ENCODE peak calls at places on chromosome 14, in nine cellular contexts. One of them, this sample, is unnamed.
A peak's percentile ranks its signal among the peaks of the same experiment; 100 is the strongest.

GRCh38 chr14:56760164-56760914 is 49.9 kb downstream of the OTX2 start:
- DNase-seq in H9: no peak
- DNase-seq in hepatocyte: no peak
- DNase-seq in HCT116: no peak
- DNase-seq in fibroblast of lung: no peak
- DNase-seq in MM.1S: no peak
- DNase-seq in GM23338: no peak
- DNase-seq in Karpas-422: no peak
- DNase-seq in astrocyte: no peak
- DNase-seq in this sample: no peak

GRCh38 chr14:102827716-102828115 is 50.5 kb downstream of the TRAF3 start:
- DNase-seq in H9: no peak
- DNase-seq in hepatocyte: no peak
- DNase-seq in HCT116: no peak
- DNase-seq in fibroblast of lung: peak; percentile 51
- DNase-seq in MM.1S: no peak
- DNase-seq in GM23338: no peak
- DNase-seq in Karpas-422: no peak
- DNase-seq in astrocyte: peak; percentile 55
- DNase-seq in this sample: no peak

GRCh38 chr14:81132492-81132891 is 88.3 kb downstream of the GTF2A1 start:
- DNase-seq in H9: no peak
- DNase-seq in hepatocyte: no peak
- DNase-seq in HCT116: no peak
- DNase-seq in fibroblast of lung: no peak
- DNase-seq in MM.1S: no peak
- DNase-seq in GM23338: no peak
- DNase-seq in Karpas-422: no peak
- DNase-seq in astrocyte: no peak
- DNase-seq in this sample: no peak

GRCh38 chr14:89533761-89534160 is 116.7 kb upstream of the FOXN3 start:
- DNase-seq in H9: no peak
- DNase-seq in hepatocyte: no peak
- DNase-seq in HCT116: no peak
- DNase-seq in fibroblast of lung: no peak
- DNase-seq in MM.1S: no peak
- DNase-seq in GM23338: no peak
- DNase-seq in Karpas-422: no peak
- DNase-seq in astrocyte: no peak
- DNase-seq in this sample: no peak

GRCh38 chr14:74425525-74426201 is 347 bp downstream of the SYNDIG1L start:
- DNase-seq in H9: peak; percentile 75
- DNase-seq in hepatocyte: peak; percentile 73
- DNase-seq in HCT116: no peak
- DNase-seq in fibroblast of lung: no peak
- DNase-seq in MM.1S: peak; percentile 26
- DNase-seq in GM23338: peak; percentile 80
- DNase-seq in Karpas-422: no peak
- DNase-seq in astrocyte: no peak
- DNase-seq in this sample: peak; percentile 8

GRCh38 chr14:74290415-74290814 is 12.3 kb downstream of the ABCD4 start:
- DNase-seq in H9: no peak
- DNase-seq in hepatocyte: no peak
- DNase-seq in HCT116: no peak
- DNase-seq in fibroblast of lung: peak; percentile 17
- DNase-seq in MM.1S: peak; percentile 9
- DNase-seq in GM23338: peak; percentile 64
- DNase-seq in Karpas-422: peak; percentile 86
- DNase-seq in astrocyte: no peak
- DNase-seq in this sample: peak; percentile 27

GRCh38 chr14:89268514-89268913 is 148.5 kb downstream of the FOXN3 start:
- DNase-seq in H9: no peak
- DNase-seq in hepatocyte: no peak
- DNase-seq in HCT116: no peak
- DNase-seq in fibroblast of lung: no peak
- DNase-seq in MM.1S: no peak
- DNase-seq in GM23338: no peak
- DNase-seq in Karpas-422: no peak
- DNase-seq in astrocyte: no peak
- DNase-seq in this sample: no peak

GRCh38 chr14:102993523-102993922 is 63.8 kb downstream of the CDC42BPB start:
- DNase-seq in H9: no peak
- DNase-seq in hepatocyte: peak; percentile 66
- DNase-seq in HCT116: peak; percentile 57
- DNase-seq in fibroblast of lung: peak; percentile 52
- DNase-seq in MM.1S: no peak
- DNase-seq in GM23338: no peak
- DNase-seq in Karpas-422: no peak
- DNase-seq in astrocyte: peak; percentile 43
- DNase-seq in this sample: peak; percentile 49

GRCh38 chr14:23562822-23563472 is 4.6 kb downstream of the AP1G2 start:
- DNase-seq in H9: peak; percentile 69
- DNase-seq in hepatocyte: peak; percentile 73
- DNase-seq in HCT116: no peak
- DNase-seq in fibroblast of lung: peak; percentile 50
- DNase-seq in MM.1S: no peak
- DNase-seq in GM23338: peak; percentile 90
- DNase-seq in Karpas-422: peak; percentile 88
- DNase-seq in astrocyte: no peak
- DNase-seq in this sample: peak; percentile 47

GRCh38 chr14:93013368-93013719 is 90.4 kb downstream of the CHGA start:
- DNase-seq in H9: no peak
- DNase-seq in hepatocyte: no peak
- DNase-seq in HCT116: no peak
- DNase-seq in fibroblast of lung: no peak
- DNase-seq in MM.1S: no peak
- DNase-seq in GM23338: no peak
- DNase-seq in Karpas-422: no peak
- DNase-seq in astrocyte: peak; percentile 53
- DNase-seq in this sample: no peak

GRCh38 chr14:32230181-32230580 is 27.1 kb upstream of the RNU6-8 start:
- DNase-seq in H9: no peak
- DNase-seq in hepatocyte: no peak
- DNase-seq in HCT116: no peak
- DNase-seq in fibroblast of lung: no peak
- DNase-seq in MM.1S: no peak
- DNase-seq in GM23338: no peak
- DNase-seq in Karpas-422: no peak
- DNase-seq in astrocyte: peak; percentile 91
- DNase-seq in this sample: no peak

GRCh38 chr14:57870686-57871457 is 5.0 kb upstream of the SLC35F4 start:
- DNase-seq in H9: no peak
- DNase-seq in hepatocyte: no peak
- DNase-seq in HCT116: no peak
- DNase-seq in fibroblast of lung: no peak
- DNase-seq in MM.1S: no peak
- DNase-seq in GM23338: no peak
- DNase-seq in Karpas-422: no peak
- DNase-seq in astrocyte: no peak
- DNase-seq in this sample: no peak

GRCh38 chr14:102501751-102502315 is 7.7 kb downstream of the ANKRD9 start:
- DNase-seq in H9: peak; percentile 47
- DNase-seq in hepatocyte: no peak
- DNase-seq in HCT116: no peak
- DNase-seq in fibroblast of lung: no peak
- DNase-seq in MM.1S: no peak
- DNase-seq in GM23338: peak; percentile 56
- DNase-seq in Karpas-422: no peak
- DNase-seq in astrocyte: no peak
- DNase-seq in this sample: no peak

GRCh38 chr14:34629657-34630529 is at the start of gene SNX6:
- DNase-seq in H9: peak; percentile 80
- DNase-seq in hepatocyte: peak; percentile 93
- DNase-seq in HCT116: peak; percentile 35
- DNase-seq in fibroblast of lung: peak; percentile 72
- DNase-seq in MM.1S: peak; percentile 63
- DNase-seq in GM23338: peak; percentile 78
- DNase-seq in Karpas-422: peak; percentile 94
- DNase-seq in astrocyte: peak; percentile 45
- DNase-seq in this sample: peak; percentile 77

DNA sequence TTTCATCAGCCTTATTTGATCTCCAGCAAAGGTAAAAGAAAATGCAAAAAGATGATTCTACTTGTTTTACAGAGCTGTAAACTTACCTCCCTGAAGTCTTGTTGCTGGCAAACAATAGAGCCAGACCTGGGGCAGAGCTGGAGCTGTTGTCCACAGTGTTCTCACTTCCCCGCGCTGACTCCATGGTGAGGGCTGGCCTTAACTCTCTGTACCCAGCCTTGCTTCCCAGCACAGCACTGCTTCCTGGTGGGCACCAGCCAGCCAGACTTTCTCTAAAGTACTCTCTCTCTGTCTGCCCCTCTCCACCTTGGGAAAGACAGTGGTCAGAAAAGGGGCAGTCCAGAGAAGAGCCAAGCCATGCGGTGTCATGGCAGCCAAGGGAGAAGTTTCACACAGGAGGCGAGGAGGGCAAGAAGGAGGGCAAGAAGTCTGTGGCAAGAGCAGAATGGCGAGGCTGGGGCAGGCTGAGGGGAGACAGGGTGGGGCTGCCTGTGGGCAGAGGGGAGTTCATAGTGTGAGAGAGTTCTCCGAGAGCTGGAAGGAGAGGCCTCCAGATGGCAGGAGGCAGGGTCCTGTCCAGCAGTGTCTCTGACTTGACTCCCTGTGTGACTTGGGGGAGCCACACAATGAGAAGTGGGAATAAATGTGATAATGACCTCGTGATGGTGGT is 9.3 kb downstream of the EVL start:
- DNase-seq in H9: no peak
- DNase-seq in hepatocyte: no peak
- DNase-seq in HCT116: no peak
- DNase-seq in fibroblast of lung: no peak
- DNase-seq in MM.1S: no peak
- DNase-seq in GM23338: no peak
- DNase-seq in Karpas-422: no peak
- DNase-seq in astrocyte: no peak
- DNase-seq in this sample: no peak
- H3K27ac ChIP-seq in H9: no peak overlapping the region
- H3K27ac ChIP-seq in hepatocyte: no peak overlapping the region
- H3K27ac ChIP-seq in HCT116: no peak overlapping the region
- H3K27ac ChIP-seq in fibroblast of lung: no peak overlapping the region
- H3K27ac ChIP-seq in MM.1S: no peak overlapping the region
- H3K27ac ChIP-seq in GM23338: no peak overlapping the region
- H3K27ac ChIP-seq in Karpas-422: no peak overlapping the region
- H3K27ac ChIP-seq in astrocyte: no peak overlapping the region
- H3K27ac ChIP-seq in this sample: no peak overlapping the region

GRCh38 chr14:69769623-69770022 is 2.7 kb downstream of the SRSF5 start:
- DNase-seq in H9: no peak
- DNase-seq in hepatocyte: no peak
- DNase-seq in HCT116: no peak
- DNase-seq in fibroblast of lung: no peak
- DNase-seq in MM.1S: no peak
- DNase-seq in GM23338: no peak
- DNase-seq in Karpas-422: no peak
- DNase-seq in astrocyte: no peak
- DNase-seq in this sample: no peak

GRCh38 chr14:69766984-69767368 is at the start of gene SRSF5:
- DNase-seq in H9: peak; percentile 96
- DNase-seq in hepatocyte: peak; percentile 97
- DNase-seq in HCT116: peak; percentile 93
- DNase-seq in fibroblast of lung: peak; percentile 98
- DNase-seq in MM.1S: peak; percentile 85
- DNase-seq in GM23338: no peak
- DNase-seq in Karpas-422: peak; percentile 99
- DNase-seq in astrocyte: peak; percentile 94
- DNase-seq in this sample: peak; percentile 97

GRCh38 chr14:69770559-69770958 is 3.6 kb downstream of the SRSF5 start:
- DNase-seq in H9: no peak
- DNase-seq in hepatocyte: no peak
- DNase-seq in HCT116: no peak
- DNase-seq in fibroblast of lung: no peak
- DNase-seq in MM.1S: no peak
- DNase-seq in GM23338: no peak
- DNase-seq in Karpas-422: no peak
- DNase-seq in astrocyte: no peak
- DNase-seq in this sample: no peak

GRCh38 chr14:69768873-69769272 is 1.9 kb downstream of the SRSF5 start:
- DNase-seq in H9: no peak
- DNase-seq in hepatocyte: no peak
- DNase-seq in HCT116: no peak
- DNase-seq in fibroblast of lung: no peak
- DNase-seq in MM.1S: no peak
- DNase-seq in GM23338: no peak
- DNase-seq in Karpas-422: no peak
- DNase-seq in astrocyte: peak; percentile 29
- DNase-seq in this sample: peak; percentile 58

DNA sequence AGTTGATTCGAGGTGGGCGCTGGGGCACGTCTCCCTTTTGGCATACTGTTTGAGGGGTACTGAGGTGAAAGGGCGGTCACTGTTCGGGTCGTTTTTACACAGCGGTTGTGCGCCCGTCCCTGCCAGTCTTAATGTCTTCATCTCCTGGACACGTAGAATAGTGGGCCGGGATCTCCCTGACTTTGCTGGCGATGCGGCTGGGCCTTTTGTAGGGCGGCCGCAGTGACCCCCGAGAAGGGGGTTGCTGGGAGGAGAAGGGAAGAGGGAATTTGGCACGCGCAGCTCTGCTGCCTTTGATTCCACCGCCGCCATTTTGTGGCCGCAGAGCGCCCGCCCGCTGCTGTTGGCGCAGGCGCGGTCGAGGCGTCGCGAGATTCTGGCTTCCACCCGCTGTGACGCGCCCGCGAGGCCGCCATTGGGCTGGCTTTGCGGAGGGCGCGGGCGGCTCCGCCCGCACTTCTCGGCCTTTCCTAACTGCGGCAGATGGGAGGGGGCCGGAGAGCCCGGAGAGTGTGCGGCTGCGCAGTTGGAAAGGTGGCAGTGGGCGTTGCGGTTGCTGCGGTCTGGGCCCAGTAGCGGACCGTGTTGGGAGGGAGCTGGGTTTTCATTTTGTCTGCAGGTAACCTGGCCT is 542 bp downstream of the SRSF5 start:
- DNase-seq in H9: peak; percentile 92
- DNase-seq in hepatocyte: peak; percentile 96
- DNase-seq in HCT116: peak; percentile 61
- DNase-seq in fibroblast of lung: peak; percentile 91
- DNase-seq in MM.1S: peak; percentile 80
- DNase-seq in GM23338: peak; percentile 94
- DNase-seq in Karpas-422: peak; percentile 97
- DNase-seq in astrocyte: peak; percentile 81
- DNase-seq in this sample: peak; percentile 94
- H4K20me1 ChIP-seq in H9: no peaks in the 10 kb centered on the region
- H4K20me1 ChIP-seq in hepatocyte: peaks cover 48% of the 10 kb centered on the region
- H4K20me1 ChIP-seq in HCT116: peaks cover 30% of the 10 kb centered on the region
- H4K20me1 ChIP-seq in fibroblast of lung: peaks cover 4% of the 10 kb centered on the region
- H4K20me1 ChIP-seq in MM.1S: peaks cover 3% of the 10 kb centered on the region
- H4K20me1 ChIP-seq in GM23338: peaks cover 39% of the 10 kb centered on the region
- H4K20me1 ChIP-seq in Karpas-422: peaks cover 36% of the 10 kb centered on the region
- H4K20me1 ChIP-seq in astrocyte: peaks cover 46% of the 10 kb centered on the region
- H4K20me1 ChIP-seq in this sample: peaks cover 20% of the 10 kb centered on the region

GRCh38 chr14:53304726-53305381 is 151.7 kb upstream of the DDHD1 start:
- DNase-seq in H9: no peak
- DNase-seq in hepatocyte: no peak
- DNase-seq in HCT116: no peak
- DNase-seq in fibroblast of lung: peak; percentile 48
- DNase-seq in MM.1S: no peak
- DNase-seq in GM23338: no peak
- DNase-seq in Karpas-422: peak; percentile 27
- DNase-seq in astrocyte: peak; percentile 79
- DNase-seq in this sample: no peak
- H3K27ac ChIP-seq in H9: no peak overlapping the region
- H3K27ac ChIP-seq in hepatocyte: no peak overlapping the region
- H3K27ac ChIP-seq in HCT116: no peak overlapping the region
- H3K27ac ChIP-seq in fibroblast of lung: no peak overlapping the region
- H3K27ac ChIP-seq in MM.1S: no peak overlapping the region
- H3K27ac ChIP-seq in GM23338: no peak overlapping the region
- H3K27ac ChIP-seq in Karpas-422: no peak overlapping the region
- H3K27ac ChIP-seq in astrocyte: no peak overlapping the region
- H3K27ac ChIP-seq in this sample: no peak overlapping the region

GRCh38 chr14:65234752-65235361 is 132.5 kb upstream of the MAX start:
- DNase-seq in H9: no peak
- DNase-seq in hepatocyte: no peak
- DNase-seq in HCT116: no peak
- DNase-seq in fibroblast of lung: no peak
- DNase-seq in MM.1S: no peak
- DNase-seq in GM23338: no peak
- DNase-seq in Karpas-422: no peak
- DNase-seq in astrocyte: no peak
- DNase-seq in this sample: no peak
- H4K20me1 ChIP-seq in H9: no peaks in the 10 kb centered on the region
- H4K20me1 ChIP-seq in hepatocyte: no peaks in the 10 kb centered on the region
- H4K20me1 ChIP-seq in HCT116: no peaks in the 10 kb centered on the region
- H4K20me1 ChIP-seq in fibroblast of lung: no peaks in the 10 kb centered on the region
- H4K20me1 ChIP-seq in MM.1S: no peaks in the 10 kb centered on the region
- H4K20me1 ChIP-seq in GM23338: no peaks in the 10 kb centered on the region
- H4K20me1 ChIP-seq in Karpas-422: no peaks in the 10 kb centered on the region
- H4K20me1 ChIP-seq in astrocyte: no peaks in the 10 kb centered on the region
- H4K20me1 ChIP-seq in this sample: no peaks in the 10 kb centered on the region